ENCODE peak calls at places on chromosomes 2 and 18, in six cellular contexts. A is heart left ventricle, P is ovary, N is adrenal gland, I is uterus, R is GM12878. W is an unnamed sample. For H3K36me3, the result is how much of the 10 kb centered on the place peaks cover.

GRCh38 chr2:119366161-119366648 is 429 bp downstream of the C2orf76 start:
- DNase-seq in N (peak), A (no peak), P (no peak), I (no peak), R (no peak), W (no peak)

GRCh38 chr2:30380824-30381223 is 66.2 kb upstream of the LCLAT1 start:
- DNase-seq in P (no peak), A (no peak), R (no peak), I (no peak), N (no peak), W (no peak)

GRCh38 chr2:215410932-215411285 is 25.0 kb downstream of the FN1 start:
- DNase-seq in I (no peak), P (no peak), R (no peak), A (no peak), N (no peak), W (no peak)

GRCh38 chr18:9594782-9595181 is 19.6 kb downstream of the PPP4R1 start:
- DNase-seq in A (no peak), P (no peak), N (no peak), I (no peak), R (no peak), W (no peak)

GRCh38 chr18:49697757-49698595 is 115.4 kb downstream of the ACAA2 start:
- DNase-seq in N (no peak), R (no peak), P (no peak), I (no peak), A (peak), W (no peak)

GRCh38 chr2:219702796-219703545 is 75.5 kb downstream of the SLC4A3 start:
- DNase-seq in P (no peak), A (no peak), N (no peak), R (no peak), I (no peak), W (no peak)

GRCh38 chr2:216516730-216517350 is 18.2 kb downstream of the RPL37A start:
- DNase-seq in N (no peak), R (no peak), A (no peak), P (no peak), I (no peak), W (no peak)

GRCh38 chr18:64966667-64967066 is 784.1 kb upstream of the CDH7 start:
- DNase-seq in A (peak), P (no peak), I (no peak), R (no peak), N (no peak), W (no peak)

GRCh38 chr2:38443021-38443541 is 66.0 kb upstream of the ATL2 start:
- DNase-seq in A (peak), I (peak), N (no peak), P (peak), R (no peak), W (no peak)

GRCh38 chr18:13730486-13730885 is 4.0 kb downstream of the RNMT start:
- DNase-seq in P (no peak), I (no peak), R (no peak), A (no peak), N (no peak), W (no peak)

GRCh38 chr18:59802031-59802430 is 97.8 kb upstream of the PMAIP1 start:
- DNase-seq in I (no peak), R (peak), P (no peak), N (peak), A (no peak), W (no peak)

GRCh38 chr18:78517328-78517727 is 462.3 kb upstream of the SALL3 start:
- DNase-seq in N (no peak), R (no peak), A (no peak), I (no peak), P (no peak), W (no peak)

GRCh38 chr2:28377984-28378678 is 14.5 kb upstream of the FOSL2 start:
- DNase-seq in N (no peak), P (no peak), I (no peak), A (no peak), R (no peak), W (no peak)

GRCh38 chr2:64019083-64019974 is at the start of gene VPS54:
- DNase-seq in R (no peak), P (peak), N (peak), I (peak), A (peak), W (no peak)
- TF ChIP-seq POLR2A in R (peak), P (peak), N (peak), I (peak), A (no peak), W (peak)

GRCh38 chr18:63344918-63345317 is 22.1 kb downstream of the KDSR start:
- DNase-seq in R (no peak), N (no peak), P (no peak), I (no peak), A (no peak), W (no peak)
- H3K36me3 ChIP-seq in R (under half), N (half or more), P (under half), I (under half), A (under half), W (half or more)

GRCh38 chr18:77320960-77321559 is 71.4 kb downstream of the GALR1 start:
- DNase-seq in P (no peak), N (no peak), R (no peak), I (no peak), A (no peak), W (no peak)
- TF ChIP-seq POLR2A in P (no peak), N (no peak), R (no peak), I (no peak), A (no peak), W (no peak)

GRCh38 chr2:117938611-117939010 is 75.3 kb downstream of the CCDC93 start:
- DNase-seq in P (no peak), I (no peak), R (no peak), N (no peak), A (no peak), W (no peak)

GRCh38 chr2:117935436-117935835 is 78.4 kb downstream of the CCDC93 start:
- DNase-seq in N (peak), I (no peak), P (no peak), R (no peak), A (no peak), W (no peak)

GRCh38 chr2:117933884-117934354 is 80.0 kb downstream of the CCDC93 start:
- DNase-seq in A (no peak), P (no peak), N (no peak), I (no peak), R (no peak), W (no peak)

GRCh38 chr2:117935954-117936353 is 77.9 kb downstream of the CCDC93 start:
- DNase-seq in R (no peak), A (peak), P (no peak), N (no peak), I (no peak), W (no peak)

DNA sequence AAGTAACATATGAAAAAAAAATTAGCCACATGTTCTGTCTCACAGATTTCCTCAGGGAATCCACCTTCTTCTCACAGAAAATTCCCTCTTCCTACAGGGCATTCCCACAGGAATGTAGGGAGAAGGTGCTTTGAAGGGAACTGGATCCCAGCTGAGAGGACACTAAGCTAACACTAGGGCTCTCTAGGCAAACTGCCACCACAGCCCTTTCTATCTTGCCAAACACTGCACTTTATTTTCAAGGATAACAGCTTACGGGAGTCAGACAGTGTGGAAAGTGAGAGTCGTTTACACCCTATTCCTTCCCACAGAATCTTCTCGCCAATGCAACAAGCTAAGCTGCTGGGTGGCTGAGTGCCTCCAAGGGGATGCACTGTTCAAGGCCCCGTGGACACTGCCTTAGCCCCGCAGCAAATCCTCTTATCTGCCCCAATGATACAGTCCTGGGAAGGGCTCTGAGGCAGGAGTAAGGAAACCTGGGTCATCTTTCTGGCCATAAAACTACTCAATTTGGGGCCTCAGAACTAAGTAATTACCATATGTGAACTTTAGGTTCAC is 76.9 kb downstream of the CCDC93 start:
- DNase-seq in A (peak), I (no peak), N (peak), P (peak), R (no peak), W (no peak)
- H3K36me3 ChIP-seq in A (under half), I (under half), N (half or more), P (under half), R (under half), W (under half)

GRCh38 chr2:231467613-231468525 is 3.6 kb upstream of the NCL start:
- DNase-seq in R (no peak), N (no peak), I (no peak), A (no peak), P (no peak), W (no peak)

GRCh38 chr2:231462729-231463465 is 1.4 kb downstream of the NCL start:
- DNase-seq in N (no peak), R (no peak), A (no peak), I (no peak), P (no peak), W (no peak)

GRCh38 chr2:231467016-231467545 is 2.8 kb upstream of the NCL start:
- DNase-seq in I (no peak), R (no peak), A (no peak), N (no peak), P (no peak), W (no peak)

GRCh38 chr2:231463698-231464575 is at the start of gene NCL:
- DNase-seq in P (peak), A (peak), R (peak), I (peak), N (peak), W (peak)

DNA sequence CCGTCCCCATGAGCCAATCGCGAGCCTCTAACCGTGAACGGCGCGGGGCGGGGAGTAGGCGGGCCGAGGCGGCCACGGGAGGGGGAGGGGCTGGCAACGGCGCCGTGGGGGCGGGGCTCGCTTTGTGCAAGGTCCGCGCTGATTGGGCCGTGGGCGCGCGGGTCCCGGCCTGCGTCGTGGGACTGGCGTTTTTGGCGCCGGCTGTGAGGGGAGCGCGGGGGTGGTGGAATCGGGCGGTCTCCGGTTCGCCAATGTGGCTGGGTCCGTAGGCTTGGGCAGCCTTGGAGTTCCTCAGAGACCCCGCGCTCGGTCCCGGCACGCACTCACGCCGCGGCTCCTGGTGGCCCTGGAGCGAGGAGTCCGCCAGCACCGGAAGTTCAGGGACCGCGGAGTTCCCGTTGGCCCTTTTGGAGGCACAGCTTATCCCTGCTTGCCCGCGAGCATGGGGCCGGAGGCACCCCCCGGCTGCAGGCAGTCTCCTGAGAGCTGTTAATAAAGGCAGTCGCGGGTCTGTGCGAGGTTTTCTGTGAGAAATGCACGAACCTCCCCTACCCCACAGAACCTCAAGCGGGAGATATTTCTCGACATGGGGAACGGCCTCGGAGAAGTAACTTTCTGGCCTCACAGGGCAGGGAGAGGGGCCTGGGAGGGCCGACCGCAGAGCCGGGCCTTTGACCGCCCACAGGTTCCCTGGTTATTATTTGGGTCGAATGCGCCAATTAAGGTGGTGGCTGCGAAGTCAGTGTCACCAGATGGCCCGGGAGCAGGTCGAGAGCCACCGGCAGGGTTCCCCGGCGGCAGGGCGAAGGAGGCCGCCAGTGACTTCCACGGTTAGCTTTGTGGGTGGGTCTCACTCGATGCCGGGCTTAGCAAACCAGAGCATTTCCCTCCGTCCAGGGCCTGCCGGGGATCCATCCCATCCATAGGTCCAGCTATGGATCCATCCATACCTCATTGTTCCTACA is 574 bp upstream of the NCL start:
- DNase-seq in P (peak), N (peak), A (peak), R (no peak), I (peak), W (peak)
- TF ChIP-seq POLR2A in P (no peak), N (no peak), A (no peak), R (peak), I (no peak), W (peak)

DNA sequence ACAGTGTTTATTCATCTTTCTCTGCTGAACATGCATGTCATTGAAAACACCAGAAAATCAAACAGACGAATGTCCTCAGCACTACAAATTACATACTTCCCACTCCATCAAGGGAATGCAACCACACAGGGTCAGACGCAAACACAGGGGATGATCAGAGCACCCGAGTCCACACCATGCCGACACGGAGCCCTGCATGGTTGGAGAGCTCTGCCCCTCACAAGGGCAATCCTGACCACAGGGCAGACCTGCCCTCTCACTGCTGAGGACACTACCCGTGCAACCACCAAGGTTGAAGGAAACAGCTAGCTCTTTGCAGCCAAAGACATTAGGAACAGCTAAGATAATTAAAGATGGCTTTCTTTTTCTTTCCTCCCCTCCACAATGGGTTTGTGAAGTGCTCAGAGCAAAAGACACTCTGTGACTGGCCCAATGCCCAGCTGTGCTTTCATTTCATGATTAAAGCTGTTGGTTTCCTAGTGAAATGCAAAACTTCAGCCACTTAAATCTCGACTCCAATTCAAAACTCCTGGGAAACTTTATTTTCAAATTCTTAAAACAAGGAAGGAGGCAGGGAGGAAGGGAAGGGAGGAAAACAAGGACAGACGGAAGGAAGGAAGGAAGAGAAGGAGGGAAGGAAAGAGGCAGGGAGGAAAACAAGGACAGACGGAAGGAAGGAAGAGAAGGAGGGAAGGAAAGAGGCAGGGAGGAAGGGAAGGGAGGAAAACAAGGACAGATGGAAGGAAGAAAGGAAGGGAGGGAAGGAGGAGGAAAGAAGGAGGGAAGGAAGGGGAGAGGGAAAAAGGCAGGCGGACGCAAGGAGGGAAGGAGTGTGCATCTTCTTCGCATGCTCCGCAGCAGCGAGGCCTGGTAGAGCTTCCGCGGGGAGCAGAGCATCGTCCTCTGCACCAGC is 65.8 kb downstream of the NDUFA10 start:
- DNase-seq in R (no peak), N (no peak), P (peak), A (no peak), I (no peak), W (no peak)
- H3K36me3 ChIP-seq in R (under half), N (under half), P (under half), A (under half), I (under half), W (half or more)